ENCODE peak calls at places on chromosomes 13 and 19, in seven cellular contexts. A is heart right ventricle, K is adrenal gland, T is fibroblast of lung, J is Peyer's patch, Y is vagina, D is cardiac muscle cell. C is an unnamed sample.

GRCh38 chr19:30001794-30002193 is 59.8 kb downstream of the URI1 start:
- DNase-seq in A (no peak), K (no peak), T (peak; percentile 2), J (no peak), Y (no peak), D (peak; percentile 7), C (peak; percentile 3)

GRCh38 chr19:36215276-36216171 is 618 bp downstream of the ZNF146 start:
- DNase-seq in A (no peak), K (peak; percentile 29), T (peak; percentile 57), J (peak; percentile 24), Y (no peak), D (peak; percentile 17), C (peak; percentile 17)

GRCh38 chr19:21022996-21023395 is 2.5 kb downstream of the ZNF430 start:
- DNase-seq in A (no peak), K (peak; percentile 19), T (peak; percentile 85), J (no peak), Y (no peak), D (no peak), C (peak; percentile 91)

GRCh38 chr13:95677564-95678386 is 836 bp downstream of the DNAJC3 start:
- DNase-seq in A (no peak), K (no peak), T (peak; percentile 39), J (peak; percentile 45), Y (no peak), D (peak; percentile 14), C (peak; percentile 32)

GRCh38 chr13:102793583-102794355 is 5.0 kb downstream of the POGLUT2 start:
- DNase-seq in A (no peak), K (no peak), T (no peak), J (no peak), Y (no peak), D (no peak), C (no peak)

GRCh38 chr13:31101511-31102170 is 60.1 kb downstream of the HSPH1 start:
- DNase-seq in A (peak; percentile 29), K (no peak), T (no peak), J (no peak), Y (no peak), D (peak; percentile 12), C (no peak)

GRCh38 chr13:30158774-30159445 is 148.4 kb downstream of the KATNAL1 start:
- DNase-seq in A (no peak), K (peak; percentile 30), T (peak; percentile 86), J (no peak), Y (no peak), D (no peak), C (no peak)

GRCh38 chr13:50685491-50685890 is 158.0 kb downstream of the DLEU7 start:
- DNase-seq in A (peak; percentile 81), K (peak; percentile 68), T (peak; percentile 47), J (no peak), Y (no peak), D (peak; percentile 43), C (peak; percentile 39)

GRCh38 chr13:102580552-102581169 is 16.1 kb upstream of the TPP2 start:
- DNase-seq in A (no peak), K (no peak), T (peak; percentile 49), J (no peak), Y (no peak), D (peak; percentile 66), C (peak; percentile 80)

GRCh38 chr13:77720988-77721387 is 23.5 kb downstream of the SLAIN1 start:
- DNase-seq in A (no peak), K (no peak), T (no peak), J (no peak), Y (no peak), D (no peak), C (no peak)

GRCh38 chr19:2607712-2608601 is 94.5 kb downstream of the GNG7 start:
- DNase-seq in A (no peak), K (no peak), T (no peak), J (peak; percentile 76), Y (no peak), D (no peak), C (no peak)

DNA sequence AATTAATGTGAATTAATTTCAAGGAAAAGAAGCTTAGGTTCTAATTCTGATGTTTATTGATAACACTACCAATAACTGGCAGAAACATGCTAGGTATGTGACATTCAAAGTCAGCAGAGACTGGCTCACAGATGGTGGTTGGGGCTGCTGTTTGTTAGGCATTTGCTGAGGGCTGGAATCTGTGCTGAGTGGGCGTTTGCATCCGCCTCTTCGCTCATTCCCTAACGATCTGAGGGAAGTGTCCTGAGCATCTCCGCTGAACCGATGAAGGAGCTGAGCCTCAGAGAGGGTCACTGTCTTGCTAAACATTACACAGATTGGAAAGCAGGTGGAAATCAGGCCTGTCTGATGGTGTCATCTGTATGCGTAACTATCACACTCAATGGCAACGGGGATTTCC is 338.8 kb downstream of the TEX29 start:
- DNase-seq in A (no peak), K (no peak), T (no peak), J (no peak), Y (no peak), D (no peak), C (no peak)
- TF ChIP-seq CTCF in A (no peak), K (no peak), T (no peak), J (no peak), Y (no peak), D (no peak), C (no peak)

GRCh38 chr19:19873381-19873780 is 7.7 kb downstream of the ZNF253 start:
- DNase-seq in A (no peak), K (no peak), T (peak; percentile 35), J (no peak), Y (no peak), D (no peak), C (peak; percentile 12)
- H3K4me3 ChIP-seq in A (no peak overlapping the region), K (no peak overlapping the region), T (no peak overlapping the region), J (no peak overlapping the region), Y (no peak overlapping the region), D (no peak overlapping the region), C (no peak overlapping the region)

GRCh38 chr19:49595819-49596404 is 4.9 kb downstream of the PRR12 start:
- DNase-seq in A (no peak), K (no peak), T (no peak), J (no peak), Y (no peak), D (no peak), C (no peak)
- H3K36me3 ChIP-seq in A (peaks cover 72% of the 10 kb centered on the region), K (peaks cover 72% of the 10 kb centered on the region), T (peaks cover 29% of the 10 kb centered on the region), J (peaks cover 70% of the 10 kb centered on the region), Y (no peaks in the 10 kb centered on the region), D (peaks cover 40% of the 10 kb centered on the region), C (peaks cover 31% of the 10 kb centered on the region)

DNA sequence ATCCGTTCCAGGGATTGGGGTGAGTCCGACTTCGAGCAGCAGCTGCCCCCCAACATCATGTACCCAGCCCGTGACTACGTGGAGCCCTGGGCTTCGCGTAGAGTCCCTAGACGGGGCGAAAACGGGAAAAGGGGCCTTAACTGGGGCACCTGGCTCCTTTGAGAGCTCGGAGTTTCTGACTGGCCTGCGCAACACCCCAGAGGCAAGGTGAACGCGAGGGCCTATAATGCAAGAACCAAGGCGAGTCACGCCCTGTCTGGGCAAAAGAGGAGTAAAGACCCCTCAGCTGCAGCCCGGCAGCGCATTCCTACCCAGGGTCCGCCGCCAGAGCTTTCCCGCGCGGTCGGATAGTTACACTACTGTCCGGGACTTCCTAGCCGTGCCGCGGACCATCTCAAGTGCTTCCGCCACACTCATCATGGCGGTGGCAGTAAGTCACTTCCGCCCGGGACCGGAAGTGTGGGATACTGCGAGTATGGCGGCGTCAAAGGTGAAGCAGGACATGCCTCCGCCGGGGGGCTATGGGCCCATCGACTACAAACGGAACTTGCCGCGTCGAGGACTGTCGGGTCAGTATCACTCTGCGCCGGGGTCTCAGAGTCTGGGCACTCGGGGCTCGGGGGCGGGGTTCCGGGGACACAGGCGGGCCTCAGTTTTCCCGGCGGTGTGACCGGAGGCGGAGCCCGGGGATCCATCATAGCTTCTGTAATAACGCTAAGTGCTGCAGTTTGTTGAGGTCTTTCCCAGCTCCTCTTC is at the start of gene NDUFA13:
- DNase-seq in A (peak; percentile 93), K (peak; percentile 91), T (peak; percentile 87), J (peak; percentile 90), Y (peak; percentile 92), D (peak; percentile 91), C (peak; percentile 81)
- TF ChIP-seq CTCF in A (no peak), K (peak; percentile 18), T (peak; percentile 0), J (peak; percentile 4), Y (no peak), D (peak; percentile 30), C (no peak)

DNA sequence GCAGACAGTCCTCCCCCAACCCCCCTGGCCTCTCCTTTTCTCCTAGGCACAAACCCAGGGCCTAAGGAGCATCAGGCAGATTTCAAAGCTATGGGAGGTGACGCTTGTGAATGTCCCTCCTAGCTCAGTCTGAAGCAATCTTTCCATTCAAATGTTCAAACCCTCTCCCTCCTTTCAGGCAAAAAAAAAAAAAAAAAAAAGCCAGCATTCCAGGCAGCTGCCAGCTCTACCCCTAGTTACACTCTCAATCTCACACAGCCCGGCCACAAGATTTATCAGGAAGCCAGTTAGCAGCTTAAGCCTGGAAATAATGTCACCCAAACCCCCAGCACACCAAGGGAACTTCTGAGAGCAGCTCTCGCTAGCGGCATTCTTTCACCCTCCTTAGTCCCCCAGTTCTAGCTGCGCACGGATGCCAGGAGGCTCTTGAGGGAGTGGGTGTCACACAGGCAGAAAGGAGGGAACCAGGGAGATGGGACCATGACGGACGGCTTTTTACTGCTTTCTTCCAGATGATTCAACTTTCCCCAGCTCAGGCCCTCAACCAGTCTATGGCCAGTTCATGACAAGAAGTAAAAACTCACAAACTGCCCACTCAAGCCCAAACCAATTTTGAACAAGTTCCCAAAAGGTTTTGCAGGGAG is 6.3 kb downstream of the SH3GL1 start:
- DNase-seq in A (no peak), K (peak; percentile 59), T (peak; percentile 77), J (no peak), Y (no peak), D (peak; percentile 65), C (no peak)
- H3K4me3 ChIP-seq in A (no peak overlapping the region), K (no peak overlapping the region), T (no peak overlapping the region), J (no peak overlapping the region), Y (no peak overlapping the region), D (no peak overlapping the region), C (no peak overlapping the region)

GRCh38 chr13:93959796-93960533 is 519.5 kb downstream of the DCT start:
- DNase-seq in A (no peak), K (no peak), T (peak; percentile 68), J (no peak), Y (no peak), D (no peak), C (no peak)
- H3K36me3 ChIP-seq in A (no peaks in the 10 kb centered on the region), K (no peaks in the 10 kb centered on the region), T (no peaks in the 10 kb centered on the region), J (no peaks in the 10 kb centered on the region), Y (no peaks in the 10 kb centered on the region), D (no peaks in the 10 kb centered on the region), C (no peaks in the 10 kb centered on the region)